ENCODE peak calls at places on chromosomes 12 and 14, in six cellular contexts. One of them, this sample, is unnamed.

GRCh38 chr14:105093426-105094192 is 28.4 kb upstream of the GPR132 start:
- DNase-seq in ascending aorta: peak
- DNase-seq in astrocyte of the cerebellum: no peak
- DNase-seq in fibroblast of lung: peak
- DNase-seq in Peyer's patch: peak
- DNase-seq in AG10803: peak
- DNase-seq in this sample: no peak

GRCh38 chr12:49070971-49071370 is 1.2 kb upstream of the RHEBL1 start:
- DNase-seq in ascending aorta: no peak
- DNase-seq in astrocyte of the cerebellum: no peak
- DNase-seq in fibroblast of lung: no peak
- DNase-seq in Peyer's patch: no peak
- DNase-seq in AG10803: no peak
- DNase-seq in this sample: no peak

GRCh38 chr14:31950760-31951637 is 126.1 kb upstream of the ARHGAP5 start:
- DNase-seq in ascending aorta: no peak
- DNase-seq in astrocyte of the cerebellum: peak
- DNase-seq in fibroblast of lung: peak
- DNase-seq in Peyer's patch: peak
- DNase-seq in AG10803: peak
- DNase-seq in this sample: no peak

GRCh38 chr14:102573591-102574046 is 18.8 kb upstream of the RCOR1 start:
- DNase-seq in ascending aorta: no peak
- DNase-seq in astrocyte of the cerebellum: no peak
- DNase-seq in fibroblast of lung: no peak
- DNase-seq in Peyer's patch: no peak
- DNase-seq in AG10803: no peak
- DNase-seq in this sample: no peak

GRCh38 chr12:20646239-20646827 is 48.8 kb upstream of the SLCO1C1 start:
- DNase-seq in ascending aorta: no peak
- DNase-seq in astrocyte of the cerebellum: peak
- DNase-seq in fibroblast of lung: peak
- DNase-seq in Peyer's patch: no peak
- DNase-seq in AG10803: peak
- DNase-seq in this sample: peak

GRCh38 chr12:123471374-123472068 is 13.6 kb downstream of the SNRNP35 start:
- DNase-seq in ascending aorta: no peak
- DNase-seq in astrocyte of the cerebellum: peak
- DNase-seq in fibroblast of lung: peak
- DNase-seq in Peyer's patch: no peak
- DNase-seq in AG10803: peak
- DNase-seq in this sample: peak

GRCh38 chr14:103151270-103151933 is 28.1 kb downstream of the TNFAIP2 start:
- DNase-seq in ascending aorta: no peak
- DNase-seq in astrocyte of the cerebellum: no peak
- DNase-seq in fibroblast of lung: no peak
- DNase-seq in Peyer's patch: no peak
- DNase-seq in AG10803: no peak
- DNase-seq in this sample: no peak

GRCh38 chr12:106138646-106139421 is at the start of gene NUAK1:
- DNase-seq in ascending aorta: peak
- DNase-seq in astrocyte of the cerebellum: no peak
- DNase-seq in fibroblast of lung: peak
- DNase-seq in Peyer's patch: peak
- DNase-seq in AG10803: peak
- DNase-seq in this sample: no peak

GRCh38 chr12:117574655-117575054 is 213.2 kb upstream of the NOS1 start:
- DNase-seq in ascending aorta: no peak
- DNase-seq in astrocyte of the cerebellum: no peak
- DNase-seq in fibroblast of lung: no peak
- DNase-seq in Peyer's patch: no peak
- DNase-seq in AG10803: no peak
- DNase-seq in this sample: no peak

GRCh38 chr12:90808568-90808967 is 146.4 kb downstream of the CCER1 start:
- DNase-seq in ascending aorta: no peak
- DNase-seq in astrocyte of the cerebellum: no peak
- DNase-seq in fibroblast of lung: no peak
- DNase-seq in Peyer's patch: no peak
- DNase-seq in AG10803: no peak
- DNase-seq in this sample: no peak

GRCh38 chr12:50241178-50241577 is 42.1 kb downstream of the LIMA1 start:
- DNase-seq in ascending aorta: no peak
- DNase-seq in astrocyte of the cerebellum: no peak
- DNase-seq in fibroblast of lung: peak
- DNase-seq in Peyer's patch: no peak
- DNase-seq in AG10803: no peak
- DNase-seq in this sample: no peak

GRCh38 chr14:68797180-68797670 is 4.4 kb upstream of the ZFP36L1 start:
- DNase-seq in ascending aorta: peak
- DNase-seq in astrocyte of the cerebellum: no peak
- DNase-seq in fibroblast of lung: no peak
- DNase-seq in Peyer's patch: peak
- DNase-seq in AG10803: no peak
- DNase-seq in this sample: no peak

GRCh38 chr12:14357496-14357895 is 8.0 kb upstream of the ATF7IP start:
- DNase-seq in ascending aorta: no peak
- DNase-seq in astrocyte of the cerebellum: no peak
- DNase-seq in fibroblast of lung: no peak
- DNase-seq in Peyer's patch: no peak
- DNase-seq in AG10803: no peak
- DNase-seq in this sample: no peak

DNA sequence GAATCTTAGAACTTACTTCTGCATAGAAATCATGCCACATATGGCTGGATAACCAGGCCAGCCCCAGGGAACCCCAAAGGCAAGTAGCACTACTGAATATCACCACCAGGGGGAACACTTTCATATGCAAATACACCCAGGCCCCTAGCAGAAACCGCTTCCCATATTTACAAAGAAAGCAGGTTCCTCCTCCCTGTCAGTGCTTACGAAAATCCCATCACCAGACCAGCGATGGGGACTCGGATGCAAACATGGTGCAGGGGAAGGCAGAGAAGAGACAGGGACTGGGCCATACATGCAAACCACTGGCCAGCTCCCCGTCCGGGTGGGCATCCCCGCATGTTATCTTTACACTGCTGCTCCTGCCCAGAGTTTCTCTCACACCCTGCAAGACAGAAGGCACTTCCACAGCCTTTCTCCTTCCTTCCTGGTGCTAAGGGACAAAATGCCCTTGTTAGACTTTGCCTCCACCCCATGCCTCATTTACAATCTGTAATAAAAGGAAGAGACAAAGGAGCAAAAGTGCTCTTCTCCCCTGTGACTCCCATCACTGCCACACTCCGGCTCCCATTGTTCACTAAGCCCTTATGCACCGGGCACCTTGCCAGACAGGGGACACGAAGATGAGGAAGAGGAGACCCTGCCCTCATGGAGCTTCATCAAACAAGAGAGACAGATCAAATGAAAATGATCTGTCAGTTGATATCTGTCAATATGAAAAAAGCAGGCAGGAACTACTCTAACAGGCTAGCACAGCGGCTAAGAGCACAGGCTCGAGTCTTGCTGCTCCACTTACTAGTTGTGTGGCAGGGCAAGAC is 62.3 kb downstream of the PTPN21 start:
- DNase-seq in ascending aorta: peak
- DNase-seq in astrocyte of the cerebellum: peak
- DNase-seq in fibroblast of lung: peak
- DNase-seq in Peyer's patch: peak
- DNase-seq in AG10803: peak
- DNase-seq in this sample: peak
- TF ChIP-seq CTCF in ascending aorta: peak
- TF ChIP-seq CTCF in astrocyte of the cerebellum: peak
- TF ChIP-seq CTCF in fibroblast of lung: peak
- TF ChIP-seq CTCF in Peyer's patch: peak
- TF ChIP-seq CTCF in AG10803: peak
- TF ChIP-seq CTCF in this sample: peak

GRCh38 chr12:53624956-53625355 is 1.2 kb downstream of the ATF7 start:
- DNase-seq in ascending aorta: no peak
- DNase-seq in astrocyte of the cerebellum: no peak
- DNase-seq in fibroblast of lung: no peak
- DNase-seq in Peyer's patch: no peak
- DNase-seq in AG10803: peak
- DNase-seq in this sample: no peak

GRCh38 chr12:53622724-53623123 is 3.5 kb downstream of the ATF7 start:
- DNase-seq in ascending aorta: no peak
- DNase-seq in astrocyte of the cerebellum: no peak
- DNase-seq in fibroblast of lung: no peak
- DNase-seq in Peyer's patch: no peak
- DNase-seq in AG10803: no peak
- DNase-seq in this sample: no peak

GRCh38 chr12:53624453-53624852 is 1.7 kb downstream of the ATF7 start:
- DNase-seq in ascending aorta: no peak
- DNase-seq in astrocyte of the cerebellum: no peak
- DNase-seq in fibroblast of lung: peak
- DNase-seq in Peyer's patch: no peak
- DNase-seq in AG10803: peak
- DNase-seq in this sample: no peak

GRCh38 chr12:53623986-53624385 is 2.2 kb downstream of the ATF7 start:
- DNase-seq in ascending aorta: no peak
- DNase-seq in astrocyte of the cerebellum: peak
- DNase-seq in fibroblast of lung: peak
- DNase-seq in Peyer's patch: no peak
- DNase-seq in AG10803: peak
- DNase-seq in this sample: peak

DNA sequence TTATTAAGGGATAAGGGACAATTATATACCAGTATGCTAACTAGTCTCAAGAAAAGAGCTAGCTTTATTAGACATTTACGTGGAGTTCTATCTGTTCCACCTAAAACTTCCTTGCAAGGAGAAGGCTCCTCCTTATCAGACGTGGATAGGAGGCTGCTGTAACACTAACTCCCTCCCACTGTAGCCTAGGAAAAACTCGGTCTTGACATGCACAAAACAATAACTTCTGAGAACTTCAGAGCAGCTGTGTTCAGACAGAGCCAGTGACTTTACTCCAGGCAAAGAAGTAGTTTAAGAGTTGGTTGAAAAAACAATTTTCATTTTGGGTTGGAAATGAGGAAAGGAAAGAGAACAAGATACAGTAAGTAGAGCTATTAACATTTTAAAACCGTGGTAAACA is 2.7 kb downstream of the ATF7 start:
- DNase-seq in ascending aorta: no peak
- DNase-seq in astrocyte of the cerebellum: peak
- DNase-seq in fibroblast of lung: peak
- DNase-seq in Peyer's patch: no peak
- DNase-seq in AG10803: peak
- DNase-seq in this sample: no peak
- H3K4me3 ChIP-seq in ascending aorta: peak
- H3K4me3 ChIP-seq in astrocyte of the cerebellum: peak
- H3K4me3 ChIP-seq in fibroblast of lung: peak
- H3K4me3 ChIP-seq in Peyer's patch: peak
- H3K4me3 ChIP-seq in AG10803: peak
- H3K4me3 ChIP-seq in this sample: peak

GRCh38 chr14:61588419-61588901 is 106.9 kb upstream of the HIF1A start:
- DNase-seq in ascending aorta: no peak
- DNase-seq in astrocyte of the cerebellum: no peak
- DNase-seq in fibroblast of lung: peak
- DNase-seq in Peyer's patch: no peak
- DNase-seq in AG10803: no peak
- DNase-seq in this sample: no peak

GRCh38 chr14:61587397-61587713 is 108.0 kb upstream of the HIF1A start:
- DNase-seq in ascending aorta: no peak
- DNase-seq in astrocyte of the cerebellum: no peak
- DNase-seq in fibroblast of lung: no peak
- DNase-seq in Peyer's patch: no peak
- DNase-seq in AG10803: no peak
- DNase-seq in this sample: no peak

GRCh38 chr14:61589691-61590521 is 105.4 kb upstream of the HIF1A start:
- DNase-seq in ascending aorta: no peak
- DNase-seq in astrocyte of the cerebellum: no peak
- DNase-seq in fibroblast of lung: no peak
- DNase-seq in Peyer's patch: no peak
- DNase-seq in AG10803: no peak
- DNase-seq in this sample: no peak

GRCh38 chr14:61593330-61593729 is 102.0 kb upstream of the HIF1A start:
- DNase-seq in ascending aorta: no peak
- DNase-seq in astrocyte of the cerebellum: no peak
- DNase-seq in fibroblast of lung: no peak
- DNase-seq in Peyer's patch: no peak
- DNase-seq in AG10803: no peak
- DNase-seq in this sample: no peak

DNA sequence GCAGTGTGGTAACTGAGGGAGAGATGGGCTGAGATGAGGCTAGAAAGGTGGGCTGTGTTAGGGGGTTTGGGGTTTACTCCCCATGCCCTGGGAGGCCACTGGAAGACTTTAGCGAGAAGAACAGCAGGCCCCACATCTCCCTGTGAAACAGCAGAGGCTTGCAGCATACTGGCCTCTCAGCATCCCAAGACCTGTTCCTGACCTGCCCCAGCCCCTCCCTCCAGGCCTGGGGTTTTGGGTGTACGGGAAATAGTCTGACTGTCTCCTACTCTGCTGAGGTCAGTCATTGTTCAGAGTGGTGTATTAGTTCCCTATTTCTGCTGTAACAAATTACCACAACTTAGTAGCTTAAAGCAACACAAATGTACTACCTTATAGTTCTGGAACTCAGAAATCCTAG is 103.5 kb upstream of the HIF1A start:
- DNase-seq in ascending aorta: no peak
- DNase-seq in astrocyte of the cerebellum: no peak
- DNase-seq in fibroblast of lung: no peak
- DNase-seq in Peyer's patch: no peak
- DNase-seq in AG10803: no peak
- DNase-seq in this sample: no peak
- TF ChIP-seq CTCF in ascending aorta: no peak
- TF ChIP-seq CTCF in astrocyte of the cerebellum: no peak
- TF ChIP-seq CTCF in fibroblast of lung: no peak
- TF ChIP-seq CTCF in Peyer's patch: no peak
- TF ChIP-seq CTCF in AG10803: no peak
- TF ChIP-seq CTCF in this sample: no peak

DNA sequence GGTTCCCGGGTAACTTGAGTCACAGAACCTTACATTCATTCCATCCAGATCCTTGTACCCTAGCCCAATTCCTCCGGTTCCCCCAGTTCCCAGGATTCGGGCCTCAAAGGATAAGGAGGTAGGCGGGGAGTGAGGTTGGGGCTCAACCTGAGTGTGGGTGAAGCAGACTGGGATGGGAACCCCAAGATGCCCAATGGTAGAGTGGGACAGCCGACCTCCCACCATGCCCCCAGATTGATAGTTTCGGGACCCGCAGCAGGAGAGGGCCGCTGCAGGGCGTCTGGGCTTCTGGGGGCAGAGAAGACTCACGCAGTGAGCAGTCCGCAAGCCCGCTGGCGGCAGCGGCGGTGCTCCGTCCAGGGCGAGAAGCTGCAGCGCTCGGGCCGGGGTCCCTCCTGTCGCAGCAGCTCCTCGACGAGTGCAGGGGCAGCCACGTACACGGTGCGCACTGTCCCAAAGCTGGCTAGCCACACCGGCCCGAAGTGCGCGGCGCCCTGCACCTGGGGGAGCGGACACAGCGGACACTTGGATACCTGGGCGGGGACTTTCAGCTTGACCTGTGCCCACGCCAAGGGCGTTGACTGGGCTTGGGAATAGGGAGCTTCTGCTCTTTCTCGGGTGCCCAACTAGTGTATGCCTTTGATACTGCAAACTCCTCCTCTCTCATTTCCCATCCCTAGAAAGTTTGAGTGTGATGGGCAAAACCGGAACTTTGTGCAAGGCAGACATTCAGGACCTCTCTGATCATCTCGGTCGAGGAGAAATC is 997 bp downstream of the CYP27B1 start:
- DNase-seq in ascending aorta: no peak
- DNase-seq in astrocyte of the cerebellum: no peak
- DNase-seq in fibroblast of lung: no peak
- DNase-seq in Peyer's patch: no peak
- DNase-seq in AG10803: no peak
- DNase-seq in this sample: no peak
- H3K4me3 ChIP-seq in ascending aorta: peak
- H3K4me3 ChIP-seq in astrocyte of the cerebellum: peak
- H3K4me3 ChIP-seq in fibroblast of lung: peak
- H3K4me3 ChIP-seq in Peyer's patch: peak
- H3K4me3 ChIP-seq in AG10803: peak
- H3K4me3 ChIP-seq in this sample: peak